ENCODE peak calls at places on chromosomes 7 and 10, in ten cellular contexts. One of them, this sample, is unnamed.

GRCh38 chr7:73770002-73770859 is at the start of gene CLDN3:
- DNase-seq in stomach: peak; percentile 59
- DNase-seq in small intestine: peak; percentile 97
- DNase-seq in psoas muscle: peak; percentile 48
- DNase-seq in hepatocyte: peak; percentile 94
- DNase-seq in GM23248: peak; percentile 40
- DNase-seq in DND-41: no peak
- DNase-seq in left ventricle myocardium inferior: no peak
- DNase-seq in spleen: no peak
- DNase-seq in mammary epithelial cell: peak; percentile 57
- DNase-seq in this sample: peak; percentile 34

GRCh38 chr7:54985405-54986360 is 33.1 kb upstream of the EGFR start:
- DNase-seq in mammary epithelial cell: peak; percentile 93
- DNase-seq in stomach: no peak
- DNase-seq in DND-41: no peak
- DNase-seq in spleen: no peak
- DNase-seq in small intestine: no peak
- DNase-seq in psoas muscle: no peak
- DNase-seq in hepatocyte: peak; percentile 45
- DNase-seq in GM23248: peak; percentile 84
- DNase-seq in left ventricle myocardium inferior: no peak
- DNase-seq in this sample: peak; percentile 81

GRCh38 chr7:45253368-45253767 is 95.8 kb downstream of the RAMP3 start:
- DNase-seq in DND-41: no peak
- DNase-seq in psoas muscle: no peak
- DNase-seq in mammary epithelial cell: no peak
- DNase-seq in left ventricle myocardium inferior: no peak
- DNase-seq in hepatocyte: no peak
- DNase-seq in spleen: no peak
- DNase-seq in stomach: no peak
- DNase-seq in small intestine: no peak
- DNase-seq in GM23248: no peak
- DNase-seq in this sample: no peak

GRCh38 chr7:149878523-149878921 is 4.8 kb downstream of the ATP6V0E2 start:
- DNase-seq in stomach: no peak
- DNase-seq in psoas muscle: no peak
- DNase-seq in GM23248: no peak
- DNase-seq in mammary epithelial cell: no peak
- DNase-seq in small intestine: no peak
- DNase-seq in hepatocyte: no peak
- DNase-seq in spleen: no peak
- DNase-seq in left ventricle myocardium inferior: no peak
- DNase-seq in DND-41: no peak
- DNase-seq in this sample: no peak

GRCh38 chr7:81211617-81212016 is 292.8 kb upstream of the SEMA3C start:
- DNase-seq in psoas muscle: no peak
- DNase-seq in GM23248: peak; percentile 88
- DNase-seq in mammary epithelial cell: no peak
- DNase-seq in left ventricle myocardium inferior: no peak
- DNase-seq in stomach: no peak
- DNase-seq in hepatocyte: no peak
- DNase-seq in DND-41: no peak
- DNase-seq in spleen: no peak
- DNase-seq in small intestine: no peak
- DNase-seq in this sample: no peak

GRCh38 chr7:91310829-91311460 is 46.7 kb downstream of the FZD1 start:
- DNase-seq in DND-41: no peak
- DNase-seq in hepatocyte: no peak
- DNase-seq in small intestine: no peak
- DNase-seq in spleen: no peak
- DNase-seq in stomach: no peak
- DNase-seq in GM23248: peak; percentile 78
- DNase-seq in psoas muscle: no peak
- DNase-seq in left ventricle myocardium inferior: peak; percentile 14
- DNase-seq in mammary epithelial cell: peak; percentile 34
- DNase-seq in this sample: no peak

GRCh38 chr10:87660484-87661133 is 931 bp downstream of the PAPSS2 start:
- DNase-seq in mammary epithelial cell: no peak
- DNase-seq in spleen: no peak
- DNase-seq in GM23248: peak; percentile 72
- DNase-seq in hepatocyte: peak; percentile 65
- DNase-seq in small intestine: peak; percentile 66
- DNase-seq in psoas muscle: no peak
- DNase-seq in stomach: peak; percentile 40
- DNase-seq in DND-41: no peak
- DNase-seq in left ventricle myocardium inferior: peak; percentile 20
- DNase-seq in this sample: no peak

GRCh38 chr7:114530074-114530611 is 115.5 kb downstream of the FOXP2 start:
- DNase-seq in small intestine: peak; percentile 13
- DNase-seq in psoas muscle: no peak
- DNase-seq in GM23248: peak; percentile 33
- DNase-seq in left ventricle myocardium inferior: no peak
- DNase-seq in spleen: no peak
- DNase-seq in stomach: no peak
- DNase-seq in mammary epithelial cell: no peak
- DNase-seq in hepatocyte: peak; percentile 3
- DNase-seq in DND-41: no peak
- DNase-seq in this sample: peak; percentile 84

GRCh38 chr10:76311752-76312699 is 880.6 kb downstream of the LRMDA start:
- DNase-seq in hepatocyte: peak; percentile 56
- DNase-seq in small intestine: peak; percentile 48
- DNase-seq in spleen: no peak
- DNase-seq in left ventricle myocardium inferior: no peak
- DNase-seq in DND-41: no peak
- DNase-seq in psoas muscle: no peak
- DNase-seq in mammary epithelial cell: peak; percentile 16
- DNase-seq in stomach: peak; percentile 43
- DNase-seq in GM23248: peak; percentile 45
- DNase-seq in this sample: peak; percentile 47

GRCh38 chr7:85475476-85475875 is 288.6 kb upstream of the SEMA3D start:
- DNase-seq in spleen: no peak
- DNase-seq in DND-41: no peak
- DNase-seq in GM23248: no peak
- DNase-seq in hepatocyte: no peak
- DNase-seq in psoas muscle: no peak
- DNase-seq in left ventricle myocardium inferior: no peak
- DNase-seq in stomach: no peak
- DNase-seq in small intestine: no peak
- DNase-seq in mammary epithelial cell: no peak
- DNase-seq in this sample: no peak

GRCh38 chr7:85474234-85474633 is 287.4 kb upstream of the SEMA3D start:
- DNase-seq in left ventricle myocardium inferior: no peak
- DNase-seq in stomach: no peak
- DNase-seq in hepatocyte: no peak
- DNase-seq in small intestine: no peak
- DNase-seq in DND-41: no peak
- DNase-seq in psoas muscle: no peak
- DNase-seq in spleen: no peak
- DNase-seq in GM23248: peak; percentile 22
- DNase-seq in mammary epithelial cell: peak; percentile 20
- DNase-seq in this sample: no peak

GRCh38 chr7:85471740-85472139 is 284.9 kb upstream of the SEMA3D start:
- DNase-seq in stomach: no peak
- DNase-seq in hepatocyte: no peak
- DNase-seq in GM23248: peak; percentile 35
- DNase-seq in DND-41: no peak
- DNase-seq in psoas muscle: no peak
- DNase-seq in spleen: no peak
- DNase-seq in left ventricle myocardium inferior: no peak
- DNase-seq in small intestine: no peak
- DNase-seq in mammary epithelial cell: peak; percentile 17
- DNase-seq in this sample: no peak

GRCh38 chr7:85471312-85471711 is 284.5 kb upstream of the SEMA3D start:
- DNase-seq in DND-41: no peak
- DNase-seq in mammary epithelial cell: no peak
- DNase-seq in stomach: no peak
- DNase-seq in left ventricle myocardium inferior: no peak
- DNase-seq in psoas muscle: no peak
- DNase-seq in spleen: no peak
- DNase-seq in hepatocyte: no peak
- DNase-seq in small intestine: no peak
- DNase-seq in GM23248: peak; percentile 15
- DNase-seq in this sample: no peak

GRCh38 chr7:85475071-85475470 is 288.2 kb upstream of the SEMA3D start:
- DNase-seq in hepatocyte: no peak
- DNase-seq in left ventricle myocardium inferior: no peak
- DNase-seq in GM23248: no peak
- DNase-seq in mammary epithelial cell: no peak
- DNase-seq in DND-41: no peak
- DNase-seq in spleen: no peak
- DNase-seq in psoas muscle: no peak
- DNase-seq in small intestine: no peak
- DNase-seq in stomach: no peak
- DNase-seq in this sample: no peak
- H3K27ac ChIP-seq in hepatocyte: no peak overlapping the region
- H3K27ac ChIP-seq in left ventricle myocardium inferior: no peak overlapping the region
- H3K27ac ChIP-seq in GM23248: no peak overlapping the region
- H3K27ac ChIP-seq in mammary epithelial cell: no peak overlapping the region
- H3K27ac ChIP-seq in DND-41: no peak overlapping the region
- H3K27ac ChIP-seq in spleen: no peak overlapping the region
- H3K27ac ChIP-seq in psoas muscle: no peak overlapping the region
- H3K27ac ChIP-seq in small intestine: no peak overlapping the region
- H3K27ac ChIP-seq in stomach: no peak overlapping the region
- H3K27ac ChIP-seq in this sample: no peak overlapping the region

GRCh38 chr10:71217266-71218045 is 5.1 kb downstream of the UNC5B start:
- DNase-seq in mammary epithelial cell: peak; percentile 41
- DNase-seq in hepatocyte: peak; percentile 67
- DNase-seq in psoas muscle: no peak
- DNase-seq in GM23248: peak; percentile 62
- DNase-seq in spleen: peak; percentile 74
- DNase-seq in stomach: no peak
- DNase-seq in DND-41: no peak
- DNase-seq in small intestine: no peak
- DNase-seq in left ventricle myocardium inferior: no peak
- DNase-seq in this sample: no peak
- H3K4me3 ChIP-seq in mammary epithelial cell: peak overlapping the region; percentile 40
- H3K4me3 ChIP-seq in hepatocyte: peak overlapping the region; percentile 47
- H3K4me3 ChIP-seq in psoas muscle: peak overlapping the region; percentile 75
- H3K4me3 ChIP-seq in GM23248: peak overlapping the region; percentile 80
- H3K4me3 ChIP-seq in spleen: peak overlapping the region; percentile 23
- H3K4me3 ChIP-seq in stomach: peak overlapping the region; percentile 53
- H3K4me3 ChIP-seq in DND-41: no peak overlapping the region
- H3K4me3 ChIP-seq in small intestine: peak overlapping the region; percentile 4
- H3K4me3 ChIP-seq in left ventricle myocardium inferior: peak overlapping the region; percentile 70
- H3K4me3 ChIP-seq in this sample: no peak overlapping the region

GRCh38 chr10:80509403-80510161 is 28.1 kb upstream of the SH2D4B start:
- DNase-seq in GM23248: peak; percentile 44
- DNase-seq in spleen: peak; percentile 77
- DNase-seq in DND-41: no peak
- DNase-seq in stomach: no peak
- DNase-seq in mammary epithelial cell: no peak
- DNase-seq in hepatocyte: no peak
- DNase-seq in left ventricle myocardium inferior: peak; percentile 43
- DNase-seq in small intestine: no peak
- DNase-seq in psoas muscle: peak; percentile 62
- DNase-seq in this sample: no peak
- H3K36me3 ChIP-seq in GM23248: no peaks in the 10 kb centered on the region
- H3K36me3 ChIP-seq in spleen: peaks cover 100% of the 10 kb centered on the region
- H3K36me3 ChIP-seq in DND-41: peaks cover 51% of the 10 kb centered on the region
- H3K36me3 ChIP-seq in stomach: peaks cover 78% of the 10 kb centered on the region
- H3K36me3 ChIP-seq in mammary epithelial cell: peaks cover 26% of the 10 kb centered on the region
- H3K36me3 ChIP-seq in hepatocyte: peaks cover 7% of the 10 kb centered on the region
- H3K36me3 ChIP-seq in left ventricle myocardium inferior: peaks cover 73% of the 10 kb centered on the region
- H3K36me3 ChIP-seq in small intestine: peaks cover 20% of the 10 kb centered on the region
- H3K36me3 ChIP-seq in psoas muscle: peaks cover 66% of the 10 kb centered on the region
- H3K36me3 ChIP-seq in this sample: peaks cover 14% of the 10 kb centered on the region

GRCh38 chr10:79238606-79239005 is 108.7 kb upstream of the PPIF start:
- DNase-seq in spleen: no peak
- DNase-seq in GM23248: peak; percentile 54
- DNase-seq in mammary epithelial cell: peak; percentile 37
- DNase-seq in small intestine: no peak
- DNase-seq in psoas muscle: no peak
- DNase-seq in hepatocyte: no peak
- DNase-seq in stomach: no peak
- DNase-seq in DND-41: no peak
- DNase-seq in left ventricle myocardium inferior: no peak
- DNase-seq in this sample: no peak
- H3K27ac ChIP-seq in spleen: peak overlapping the region; percentile 89
- H3K27ac ChIP-seq in GM23248: peak overlapping the region; percentile 63
- H3K27ac ChIP-seq in mammary epithelial cell: peak overlapping the region; percentile 37
- H3K27ac ChIP-seq in small intestine: no peak overlapping the region
- H3K27ac ChIP-seq in psoas muscle: peak overlapping the region; percentile 3
- H3K27ac ChIP-seq in hepatocyte: peak overlapping the region; percentile 57
- H3K27ac ChIP-seq in stomach: peak overlapping the region; percentile 62
- H3K27ac ChIP-seq in DND-41: no peak overlapping the region
- H3K27ac ChIP-seq in left ventricle myocardium inferior: peak overlapping the region; percentile 97
- H3K27ac ChIP-seq in this sample: no peak overlapping the region

DNA sequence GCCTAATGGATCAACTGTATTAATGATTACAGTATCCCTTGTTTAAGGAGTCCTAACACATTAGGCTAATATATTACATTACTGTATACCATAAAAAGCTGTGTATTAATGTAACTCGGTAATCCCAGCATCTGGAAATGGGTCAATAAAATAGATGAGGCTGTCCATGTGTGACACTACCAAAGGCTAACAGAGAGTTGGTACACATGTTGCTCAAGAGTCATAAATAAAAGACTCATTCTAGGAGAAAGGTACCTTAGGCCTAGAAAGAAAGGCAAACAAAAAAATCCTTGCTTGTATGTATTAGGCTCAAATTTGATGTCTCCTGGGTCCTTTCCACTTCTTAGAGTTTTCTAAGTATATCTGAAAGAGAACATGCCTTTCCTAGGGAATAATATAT is 14.6 kb downstream of the MCMBP start:
- DNase-seq in stomach: no peak
- DNase-seq in mammary epithelial cell: no peak
- DNase-seq in psoas muscle: no peak
- DNase-seq in left ventricle myocardium inferior: no peak
- DNase-seq in DND-41: no peak
- DNase-seq in hepatocyte: no peak
- DNase-seq in GM23248: no peak
- DNase-seq in spleen: no peak
- DNase-seq in small intestine: no peak
- DNase-seq in this sample: no peak
- H3K4me3 ChIP-seq in stomach: no peak overlapping the region
- H3K4me3 ChIP-seq in mammary epithelial cell: no peak overlapping the region
- H3K4me3 ChIP-seq in psoas muscle: no peak overlapping the region
- H3K4me3 ChIP-seq in left ventricle myocardium inferior: no peak overlapping the region
- H3K4me3 ChIP-seq in DND-41: no peak overlapping the region
- H3K4me3 ChIP-seq in hepatocyte: no peak overlapping the region
- H3K4me3 ChIP-seq in GM23248: no peak overlapping the region
- H3K4me3 ChIP-seq in spleen: no peak overlapping the region
- H3K4me3 ChIP-seq in small intestine: no peak overlapping the region
- H3K4me3 ChIP-seq in this sample: no peak overlapping the region